ENCODE peak calls at places on chromosomes 2 and 18, in nine cellular contexts. E, Z, K, H, Q, J, R, T and G are unnamed samples.
A peak's percentile ranks its signal among the peaks of the same experiment; 100 is the strongest.

GRCh38 chr2:96608459-96609455 is 29.4 kb downstream of the KANSL3 start:
- DNase-seq in E (peak; percentile 4), K (no peak), R (peak; percentile 37), Q (peak; percentile 28), T (no peak), Z (peak; percentile 91), J (no peak), H (peak; percentile 75), G (no peak)

GRCh38 chr2:162106146-162106551 is 32.1 kb upstream of the DPP4 start:
- DNase-seq in J (no peak), R (no peak), K (no peak), Z (peak; percentile 44), H (no peak), T (no peak), Q (peak; percentile 16), E (no peak), G (no peak)

GRCh38 chr2:88545118-88545517 is 82.1 kb downstream of the EIF2AK3 start:
- DNase-seq in Q (peak; percentile 37), R (no peak), J (no peak), Z (no peak), T (peak; percentile 9), K (no peak), E (no peak), H (no peak), G (no peak)

GRCh38 chr2:67259581-67260347 is 137.4 kb upstream of the ETAA1 start:
- DNase-seq in T (no peak), E (no peak), R (peak; percentile 65), K (no peak), J (no peak), H (no peak), Z (peak; percentile 93), Q (peak; percentile 93), G (no peak)

GRCh38 chr2:696999-697627 is 19.9 kb upstream of the TMEM18 start:
- DNase-seq in E (no peak), K (no peak), J (no peak), T (no peak), H (no peak), Z (peak; percentile 20), Q (no peak), R (no peak), G (no peak)

GRCh38 chr18:44917184-44917864 is 236.6 kb downstream of the SETBP1 start:
- DNase-seq in K (no peak), H (peak; percentile 50), Q (no peak), J (no peak), R (no peak), Z (no peak), T (no peak), E (no peak), G (no peak)

GRCh38 chr2:42329779-42330178 is 31.2 kb downstream of the COX7A2L start:
- DNase-seq in H (no peak), Z (no peak), Q (no peak), J (no peak), E (no peak), R (no peak), K (no peak), T (no peak), G (no peak)

GRCh38 chr18:28999711-29000110 is 822.8 kb upstream of the CDH2 start:
- DNase-seq in R (no peak), K (no peak), J (no peak), T (no peak), Q (peak; percentile 1), E (no peak), H (no peak), Z (no peak), G (no peak)

GRCh38 chr2:165277295-165277694 is 38.1 kb downstream of the SCN2A start:
- DNase-seq in J (no peak), Z (no peak), Q (no peak), R (no peak), K (no peak), E (no peak), H (no peak), T (no peak), G (no peak)

GRCh38 chr2:147937744-147938349 is 82.7 kb downstream of the ORC4 start:
- DNase-seq in E (no peak), Z (peak; percentile 39), H (no peak), T (peak; percentile 86), Q (peak; percentile 10), K (no peak), R (no peak), J (no peak), G (no peak)

GRCh38 chr2:14011186-14011585 is 621.3 kb upstream of the LRATD1 start:
- DNase-seq in E (no peak), J (no peak), T (no peak), K (no peak), Q (no peak), Z (no peak), R (no peak), H (no peak), G (no peak)

GRCh38 chr2:151769606-151770005 is 35.3 kb upstream of the NEB start:
- DNase-seq in Z (no peak), R (no peak), J (no peak), E (no peak), K (no peak), H (no peak), T (no peak), Q (no peak), G (no peak)

GRCh38 chr2:241987726-241988125 is 118.2 kb downstream of the RTP5 start:
- DNase-seq in E (no peak), R (no peak), T (no peak), H (no peak), J (no peak), K (no peak), Q (no peak), Z (no peak), G (no peak)